ENCODE peak calls at places on chromosomes 1 and 21, in eight cellular contexts. D, G, P, R, N, H, E and K are unnamed samples.

GRCh38 chr1:211327341-211327921 is 798 bp downstream of the TRAF5 start:
- DNase-seq in E (peak), G (no peak), D (peak), R (no peak), N (peak), H (peak), P (peak), K (no peak)

GRCh38 chr1:150546294-150546937 is 2.8 kb upstream of the ADAMTSL4 start:
- DNase-seq in G (no peak), N (no peak), H (no peak), E (no peak), R (no peak), D (no peak), P (peak), K (no peak)

GRCh38 chr1:215833936-215834729 is 267.0 kb downstream of the KCTD3 start:
- DNase-seq in P (no peak), G (no peak), R (no peak), D (no peak), H (peak), E (no peak), N (peak), K (no peak)

GRCh38 chr21:43971201-43971991 is 40.7 kb upstream of the TRAPPC10 start:
- DNase-seq in N (no peak), E (no peak), D (no peak), P (no peak), H (no peak), G (no peak), R (no peak), K (no peak)

GRCh38 chr21:44949161-44950015 is 9.6 kb downstream of the SLX9 start:
- DNase-seq in R (peak), E (peak), G (peak), P (peak), N (peak), D (peak), H (peak), K (peak)

GRCh38 chr1:156664949-156665411 is 12.2 kb downstream of the NES start:
- DNase-seq in P (peak), H (peak), N (no peak), D (peak), R (no peak), G (no peak), E (peak), K (no peak)

GRCh38 chr1:159879977-159880376 is 17.5 kb upstream of the VSIG8 start:
- DNase-seq in G (no peak), N (peak), E (no peak), D (no peak), H (peak), R (no peak), P (no peak), K (no peak)

GRCh38 chr1:213538251-213538650 is 449.5 kb upstream of the PROX1 start:
- DNase-seq in H (no peak), N (no peak), D (no peak), R (no peak), G (no peak), E (no peak), P (no peak), K (no peak)

GRCh38 chr21:42682661-42683060 is 29.2 kb downstream of the PDE9A start:
- DNase-seq in E (no peak), G (no peak), D (no peak), N (no peak), R (no peak), H (no peak), P (peak), K (no peak)

GRCh38 chr1:116826818-116827606 is 72.8 kb downstream of the CD2 start:
- DNase-seq in N (peak), D (peak), H (peak), R (peak), G (no peak), P (no peak), E (no peak), K (no peak)

GRCh38 chr1:175314300-175314699 is 121.7 kb upstream of the KIAA0040 start:
- DNase-seq in N (no peak), E (peak), G (no peak), D (no peak), H (no peak), P (peak), R (no peak), K (no peak)

GRCh38 chr1:202172015-202172355 is 11.6 kb upstream of the PTPN7 start:
- DNase-seq in G (no peak), E (no peak), R (no peak), D (no peak), H (no peak), N (no peak), P (no peak), K (no peak)

GRCh38 chr1:202599669-202600431 is 110.4 kb downstream of the SYT2 start:
- DNase-seq in R (peak), H (peak), P (peak), G (no peak), D (peak), E (peak), N (peak), K (peak)

GRCh38 chr1:229119161-229119560 is 151.8 kb upstream of the RAB4A start:
- DNase-seq in P (no peak), E (no peak), H (no peak), G (no peak), D (no peak), R (no peak), N (no peak), K (no peak)

GRCh38 chr21:46667735-46668380 is 32.4 kb downstream of the PRMT2 start:
- DNase-seq in H (peak), G (no peak), N (peak), P (no peak), R (peak), D (peak), E (no peak), K (no peak)

GRCh38 chr21:28832013-28832714 is 160.5 kb downstream of the LTN1 start:
- DNase-seq in R (no peak), E (no peak), P (no peak), D (no peak), N (peak), H (peak), G (no peak), K (no peak)

GRCh38 chr1:43008106-43008424 is 49.4 kb upstream of the SLC2A1 start:
- DNase-seq in R (no peak), H (no peak), G (no peak), E (no peak), N (no peak), P (no peak), D (no peak), K (no peak)

GRCh38 chr1:161494069-161494735 is 11.1 kb upstream of the FCGR2A start:
- DNase-seq in G (no peak), R (no peak), E (no peak), D (no peak), N (no peak), P (no peak), H (no peak), K (no peak)

GRCh38 chr1:230849451-230850194 is 18.7 kb downstream of the C1orf198 start:
- DNase-seq in H (peak), G (no peak), E (peak), N (peak), P (peak), D (no peak), R (no peak), K (no peak)

GRCh38 chr1:63821650-63822049 is 47.8 kb downstream of the ROR1 start:
- DNase-seq in N (peak), D (no peak), R (no peak), G (no peak), H (peak), E (peak), P (no peak), K (no peak)

GRCh38 chr1:209612646-209613350 is 29.3 kb downstream of the CAMK1G start:
- DNase-seq in D (no peak), E (no peak), H (no peak), G (no peak), P (peak), R (no peak), N (no peak), K (no peak)

GRCh38 chr1:153774780-153775431 is at the start of gene SLC27A3:
- DNase-seq in E (peak), N (no peak), G (peak), P (peak), D (no peak), H (no peak), R (peak), K (no peak)

GRCh38 chr1:23594149-23594917 is 35.0 kb upstream of the ID3 start:
- DNase-seq in E (no peak), N (no peak), R (no peak), G (no peak), H (no peak), P (no peak), D (no peak), K (no peak)

GRCh38 chr1:55007626-55008025 is 8.9 kb downstream of the BSND start:
- DNase-seq in D (no peak), N (peak), H (peak), R (no peak), G (no peak), E (no peak), P (peak), K (peak)

GRCh38 chr1:150161747-150162581 is 12.2 kb downstream of the PLEKHO1 start:
- DNase-seq in H (peak), E (no peak), P (no peak), N (peak), R (no peak), D (no peak), G (no peak), K (no peak)